ENCODE peak calls at places on chromosome 6, in six cellular contexts. H is IMR-90, A is B cell, U is nephron progenitor cell, E is testis, G is AG09309. N is an unnamed sample.

GRCh38 chr6:161694995-161695394 is 421.1 kb upstream of the AGPAT4 start:
- DNase-seq in U (no peak), G (no peak), E (no peak), A (no peak), H (no peak), N (peak; percentile 7)

GRCh38 chr6:106790935-106791334 is 161.6 kb downstream of the QRSL1 start:
- DNase-seq in H (no peak), E (no peak), G (no peak), A (no peak), U (no peak), N (no peak)

GRCh38 chr6:125025164-125025854 is 63.1 kb downstream of the RNF217 start:
- DNase-seq in U (no peak), H (no peak), E (no peak), G (no peak), A (no peak), N (no peak)

GRCh38 chr6:89243331-89243629 is 26.1 kb upstream of the GABRR1 start:
- DNase-seq in H (no peak), G (no peak), E (no peak), A (no peak), U (no peak), N (no peak)

GRCh38 chr6:12163149-12163548 is 127.0 kb upstream of the EDN1 start:
- DNase-seq in H (no peak), A (no peak), E (no peak), U (no peak), G (no peak), N (no peak)

GRCh38 chr6:56581561-56581960 is 61.1 kb downstream of the DST start:
- DNase-seq in A (no peak), E (no peak), U (no peak), H (peak; percentile 50), G (no peak), N (no peak)

GRCh38 chr6:12208190-12208589 is 82.0 kb upstream of the EDN1 start:
- DNase-seq in G (no peak), E (peak; percentile 19), A (no peak), H (peak; percentile 27), U (no peak), N (no peak)

GRCh38 chr6:51932956-51933355 is 154.5 kb downstream of the PKHD1 start:
- DNase-seq in G (no peak), A (no peak), E (no peak), H (no peak), U (no peak), N (no peak)

GRCh38 chr6:138349891-138350290 is 27.8 kb upstream of the SMIM28 start:
- DNase-seq in G (peak; percentile 7), A (no peak), E (no peak), H (no peak), U (no peak), N (peak; percentile 15)

GRCh38 chr6:27867051-27867940 is 44.9 kb downstream of the OR2B2 start:
- DNase-seq in G (no peak), A (peak; percentile 77), E (peak; percentile 79), H (peak; percentile 78), U (peak; percentile 74), N (no peak)

GRCh38 chr6:132298344-132298949 is 102.8 kb downstream of the MOXD1 start:
- DNase-seq in H (peak; percentile 62), U (peak; percentile 51), E (peak; percentile 77), G (peak; percentile 8), A (peak; percentile 69), N (no peak)

GRCh38 chr6:137610702-137611101 is 116.5 kb upstream of the OLIG3 start:
- DNase-seq in H (no peak), G (no peak), U (no peak), A (no peak), E (no peak), N (no peak)

GRCh38 chr6:154974485-154975149 is 20.5 kb upstream of the TIAM2 start:
- DNase-seq in A (no peak), E (no peak), G (no peak), U (no peak), H (no peak), N (no peak)

GRCh38 chr6:51934098-51934497 is 153.3 kb downstream of the PKHD1 start:
- DNase-seq in G (no peak), A (no peak), U (peak; percentile 3), H (no peak), E (no peak), N (no peak)

GRCh38 chr6:68468244-68468884 is 166.7 kb upstream of the ADGRB3 start:
- DNase-seq in A (no peak), E (no peak), U (peak; percentile 6), H (no peak), G (no peak), N (no peak)
- TF ChIP-seq CTCF in A (no peak), E (no peak), U (peak; percentile 51), H (no peak), G (no peak), N (no peak)

GRCh38 chr6:37650071-37650481 is 47.6 kb downstream of the MDGA1 start:
- DNase-seq in G (no peak), E (no peak), U (peak; percentile 59), H (no peak), A (no peak), N (no peak)
- TF ChIP-seq CTCF in G (no peak), E (no peak), U (no peak), H (no peak), A (no peak), N (no peak)

GRCh38 chr6:157898640-157899039 is 75.6 kb downstream of the SNX9 start:
- DNase-seq in H (no peak), E (no peak), U (no peak), G (no peak), A (no peak), N (no peak)

GRCh38 chr6:157895585-157895984 is 72.5 kb downstream of the SNX9 start:
- DNase-seq in U (no peak), H (no peak), G (no peak), A (no peak), E (no peak), N (no peak)

GRCh38 chr6:157893238-157893637 is 70.2 kb downstream of the SNX9 start:
- DNase-seq in A (peak; percentile 46), G (no peak), U (no peak), E (no peak), H (no peak), N (no peak)

GRCh38 chr6:157896931-157897330 is 73.9 kb downstream of the SNX9 start:
- DNase-seq in G (no peak), H (no peak), E (no peak), U (no peak), A (no peak), N (no peak)

GRCh38 chr6:157898169-157898568 is 75.1 kb downstream of the SNX9 start:
- DNase-seq in G (no peak), A (no peak), H (no peak), E (no peak), U (no peak), N (no peak)
- TF ChIP-seq CTCF in G (no peak), A (no peak), H (no peak), E (no peak), U (no peak), N (no peak)

DNA sequence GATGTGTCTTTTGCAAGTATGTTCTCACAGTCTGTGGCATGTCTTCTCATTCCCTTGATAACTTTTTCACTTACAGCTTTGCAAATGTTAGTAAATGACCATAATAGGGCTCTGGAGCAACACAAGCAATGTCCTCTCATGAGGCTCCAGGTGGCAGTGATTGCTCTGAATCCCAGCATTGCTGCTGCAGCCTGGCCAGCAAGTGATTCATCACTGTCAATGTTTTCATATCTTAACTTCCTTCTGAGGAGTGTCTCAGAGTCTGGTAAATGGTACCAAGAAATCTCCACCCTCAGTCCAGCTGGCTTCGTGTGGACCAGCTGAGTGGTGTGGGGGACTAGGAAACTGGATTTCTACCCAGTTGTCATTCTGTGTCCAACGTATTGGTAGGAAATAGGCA is 139.6 kb downstream of the MYLK4 start:
- DNase-seq in E (no peak), H (no peak), U (no peak), A (no peak), G (no peak), N (no peak)
- TF ChIP-seq CTCF in E (no peak), H (no peak), U (no peak), A (no peak), G (no peak), N (no peak)

GRCh38 chr6:37406942-37407341 is 26.1 kb upstream of the CMTR1 start:
- DNase-seq in A (no peak), U (no peak), E (no peak), H (no peak), G (no peak), N (no peak)

GRCh38 chr6:37409501-37409900 is 23.5 kb upstream of the CMTR1 start:
- DNase-seq in G (no peak), A (no peak), E (no peak), U (no peak), H (no peak), N (no peak)

GRCh38 chr6:37407948-37408347 is 25.1 kb upstream of the CMTR1 start:
- DNase-seq in G (no peak), A (no peak), E (no peak), H (no peak), U (no peak), N (no peak)
- TF ChIP-seq CTCF in G (no peak), A (no peak), E (no peak), H (no peak), U (no peak), N (no peak)

DNA sequence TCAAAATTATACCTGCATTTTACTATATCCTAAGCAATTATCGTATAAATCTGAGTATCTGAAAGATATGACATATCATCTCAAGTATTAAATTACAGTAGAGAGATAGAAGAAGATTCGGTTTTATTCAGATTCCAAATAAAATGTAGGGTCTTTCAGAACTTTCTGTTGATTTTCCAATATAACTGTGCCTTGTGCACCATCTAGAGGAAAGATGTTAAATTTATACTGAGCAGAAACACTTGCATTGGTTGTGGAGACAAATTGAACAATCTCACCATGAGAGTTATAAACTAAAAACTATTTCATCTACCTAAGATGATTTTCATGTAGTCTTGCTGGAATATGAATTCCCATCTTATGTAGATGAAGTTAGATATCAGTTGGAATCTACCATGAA is 26.8 kb upstream of the HSF2 start:
- DNase-seq in E (no peak), U (no peak), H (peak; percentile 6), A (no peak), G (no peak), N (no peak)
- TF ChIP-seq CTCF in E (no peak), U (peak; percentile 10), H (peak; percentile 21), A (no peak), G (no peak), N (no peak)

GRCh38 chr6:49336514-49337131 is 126.4 kb downstream of the MMUT start:
- DNase-seq in E (no peak), H (peak; percentile 18), U (no peak), G (peak; percentile 46), A (no peak), N (no peak)
- TF ChIP-seq CTCF in E (no peak), H (no peak), U (no peak), G (no peak), A (no peak), N (no peak)

N was measured in AG09319.